ENCODE peak calls at places on chromosomes 16 and 17, in four cellular contexts. S, X, L and V are unnamed samples.

GRCh38 chr17:2943971-2944370 is 119.4 kb downstream of the OR1D5 start:
- DNase-seq in S (no peak), X (no peak), L (no peak), V (no peak)

GRCh38 chr16:20271893-20272292 is 55.4 kb downstream of the GP2 start:
- DNase-seq in S (no peak), X (no peak), L (no peak), V (no peak)

GRCh38 chr16:11914210-11914758 is 1.5 kb downstream of the GSPT1 start:
- DNase-seq in S (no peak), X (no peak), L (no peak), V (no peak)

GRCh38 chr16:12546918-12547607 is 256.6 kb downstream of the CPPED1 start:
- DNase-seq in S (no peak), X (no peak), L (no peak), V (no peak)

GRCh38 chr16:75647492-75648264 is at the start of the genes KARS1 and TERF2IP:
- DNase-seq in S (peak), X (peak), L (peak), V (peak)

GRCh38 chr17:60554377-60554788 is 28.3 kb upstream of the APPBP2 start:
- DNase-seq in S (no peak), X (no peak), L (peak), V (peak)

GRCh38 chr17:72421128-72422092 is 300.6 kb downstream of the SOX9 start:
- DNase-seq in S (no peak), X (no peak), L (peak), V (peak)

GRCh38 chr17:40071720-40072480 is 9.1 kb downstream of the THRA start:
- DNase-seq in S (peak), X (peak), L (peak), V (peak)

GRCh38 chr17:61219460-61219859 is 180.2 kb upstream of the TBX2 start:
- DNase-seq in S (no peak), X (no peak), L (peak), V (peak)

GRCh38 chr17:74601944-74602572 is 10.0 kb upstream of the CD300LD start:
- DNase-seq in S (no peak), X (peak), L (peak), V (peak)

GRCh38 chr17:64178011-64178825 is 48.3 kb upstream of the ERN1 start:
- DNase-seq in S (no peak), X (no peak), L (peak), V (no peak)

GRCh38 chr17:44223574-44224046 is 4.1 kb upstream of the UBTF start:
- DNase-seq in S (no peak), X (no peak), L (peak), V (no peak)

GRCh38 chr17:17834974-17835373 is 1.8 kb downstream of the SREBF1 start:
- DNase-seq in S (no peak), X (no peak), L (no peak), V (no peak)

GRCh38 chr17:37671813-37672544 is 28.7 kb upstream of the DDX52 start:
- DNase-seq in S (no peak), X (peak), L (peak), V (peak)

GRCh38 chr16:50641818-50642187 is 39.3 kb downstream of the SNX20 start:
- DNase-seq in S (no peak), X (no peak), L (no peak), V (no peak)

GRCh38 chr17:17740627-17741237 is 59.5 kb downstream of the RAI1 start:
- DNase-seq in S (no peak), X (no peak), L (no peak), V (no peak)

GRCh38 chr17:75864448-75864871 is 9.3 kb upstream of the WBP2 start:
- DNase-seq in S (no peak), X (no peak), L (peak), V (peak)

GRCh38 chr17:1762906-1763829 is 1.3 kb downstream of the SERPINF1 start:
- DNase-seq in S (no peak), X (no peak), L (peak), V (peak)

GRCh38 chr16:75096730-75097129 is 19.9 kb downstream of the LDHD start:
- DNase-seq in S (no peak), X (no peak), L (peak), V (no peak)

GRCh38 chr16:89039756-89040155 is 53.9 kb upstream of the ACSF3 start:
- DNase-seq in S (no peak), X (no peak), L (no peak), V (no peak)

GRCh38 chr17:969767-970387 is 9.7 kb downstream of the NXN start:
- DNase-seq in S (no peak), X (no peak), L (no peak), V (peak)

GRCh38 chr16:51337662-51338061 is 186.6 kb upstream of the SALL1 start:
- DNase-seq in S (no peak), X (no peak), L (no peak), V (no peak)